ENCODE peak calls at places on chromosomes 11 and 22, in seven cellular contexts. One of them, this sample, is unnamed.
A peak's percentile ranks its signal among the peaks of the same experiment; 100 is the strongest.

GRCh38 chr11:120248551-120249278 is 8.8 kb downstream of the POU2F3 start:
- DNase-seq in endothelial cell: no peak
- DNase-seq in nucleus accumbens: no peak
- DNase-seq in stimulated activated CD4-positive, alpha-beta T cell treated with anti-CD3 and anti-CD28 coated beads, TNF-alpha, amount 100 ng/mL, for 48 hours: no peak
- DNase-seq in NCI-H1694 treated with DMSO at 0.1 percent for 48 hours: no peak
- DNase-seq in CD4-positive, alpha-beta memory T cell: no peak
- DNase-seq in B cell: no peak
- DNase-seq in this sample: no peak

GRCh38 chr11:46918087-46918751 is at the start of gene LRP4:
- DNase-seq in NCI-H1694 treated with DMSO at 0.1 percent for 48 hours: no peak
- DNase-seq in stimulated activated CD4-positive, alpha-beta T cell treated with anti-CD3 and anti-CD28 coated beads, TNF-alpha, amount 100 ng/mL, for 48 hours: no peak
- DNase-seq in endothelial cell: peak; percentile 72
- DNase-seq in nucleus accumbens: peak; percentile 46
- DNase-seq in CD4-positive, alpha-beta memory T cell: no peak
- DNase-seq in B cell: peak; percentile 69
- DNase-seq in this sample: peak; percentile 69

GRCh38 chr11:72820439-72821139 is 6.4 kb downstream of the ATG16L2 start:
- DNase-seq in NCI-H1694 treated with DMSO at 0.1 percent for 48 hours: no peak
- DNase-seq in B cell: no peak
- DNase-seq in CD4-positive, alpha-beta memory T cell: no peak
- DNase-seq in endothelial cell: no peak
- DNase-seq in nucleus accumbens: no peak
- DNase-seq in stimulated activated CD4-positive, alpha-beta T cell treated with anti-CD3 and anti-CD28 coated beads, TNF-alpha, amount 100 ng/mL, for 48 hours: no peak
- DNase-seq in this sample: no peak

GRCh38 chr11:66373261-66373660 is 1.7 kb upstream of the SLC29A2 start:
- DNase-seq in endothelial cell: no peak
- DNase-seq in NCI-H1694 treated with DMSO at 0.1 percent for 48 hours: no peak
- DNase-seq in CD4-positive, alpha-beta memory T cell: no peak
- DNase-seq in stimulated activated CD4-positive, alpha-beta T cell treated with anti-CD3 and anti-CD28 coated beads, TNF-alpha, amount 100 ng/mL, for 48 hours: no peak
- DNase-seq in B cell: no peak
- DNase-seq in nucleus accumbens: no peak
- DNase-seq in this sample: peak; percentile 39

GRCh38 chr11:57491371-57492061 is 24.0 kb downstream of the SLC43A1 start:
- DNase-seq in endothelial cell: peak; percentile 70
- DNase-seq in nucleus accumbens: no peak
- DNase-seq in stimulated activated CD4-positive, alpha-beta T cell treated with anti-CD3 and anti-CD28 coated beads, TNF-alpha, amount 100 ng/mL, for 48 hours: no peak
- DNase-seq in B cell: peak; percentile 44
- DNase-seq in CD4-positive, alpha-beta memory T cell: peak; percentile 37
- DNase-seq in NCI-H1694 treated with DMSO at 0.1 percent for 48 hours: no peak
- DNase-seq in this sample: no peak

GRCh38 chr11:68704887-68705286 is 20.5 kb downstream of the GAL start:
- DNase-seq in stimulated activated CD4-positive, alpha-beta T cell treated with anti-CD3 and anti-CD28 coated beads, TNF-alpha, amount 100 ng/mL, for 48 hours: no peak
- DNase-seq in nucleus accumbens: no peak
- DNase-seq in B cell: no peak
- DNase-seq in endothelial cell: no peak
- DNase-seq in CD4-positive, alpha-beta memory T cell: no peak
- DNase-seq in NCI-H1694 treated with DMSO at 0.1 percent for 48 hours: no peak
- DNase-seq in this sample: no peak

GRCh38 chr11:67731583-67731982 is 57.2 kb upstream of the ALDH3B2 start:
- DNase-seq in nucleus accumbens: no peak
- DNase-seq in stimulated activated CD4-positive, alpha-beta T cell treated with anti-CD3 and anti-CD28 coated beads, TNF-alpha, amount 100 ng/mL, for 48 hours: no peak
- DNase-seq in CD4-positive, alpha-beta memory T cell: no peak
- DNase-seq in NCI-H1694 treated with DMSO at 0.1 percent for 48 hours: no peak
- DNase-seq in endothelial cell: no peak
- DNase-seq in B cell: no peak
- DNase-seq in this sample: no peak

GRCh38 chr11:103284260-103284659 is 175.0 kb downstream of the DYNC2H1 start:
- DNase-seq in NCI-H1694 treated with DMSO at 0.1 percent for 48 hours: no peak
- DNase-seq in CD4-positive, alpha-beta memory T cell: no peak
- DNase-seq in endothelial cell: no peak
- DNase-seq in B cell: no peak
- DNase-seq in stimulated activated CD4-positive, alpha-beta T cell treated with anti-CD3 and anti-CD28 coated beads, TNF-alpha, amount 100 ng/mL, for 48 hours: no peak
- DNase-seq in nucleus accumbens: no peak
- DNase-seq in this sample: no peak

GRCh38 chr22:20069331-20070042 is 10.6 kb upstream of the DGCR8 start:
- DNase-seq in CD4-positive, alpha-beta memory T cell: no peak
- DNase-seq in stimulated activated CD4-positive, alpha-beta T cell treated with anti-CD3 and anti-CD28 coated beads, TNF-alpha, amount 100 ng/mL, for 48 hours: no peak
- DNase-seq in B cell: no peak
- DNase-seq in nucleus accumbens: no peak
- DNase-seq in NCI-H1694 treated with DMSO at 0.1 percent for 48 hours: no peak
- DNase-seq in endothelial cell: no peak
- DNase-seq in this sample: no peak

GRCh38 chr11:126863294-126863997 is 137.1 kb downstream of the KIRREL3 start:
- DNase-seq in nucleus accumbens: no peak
- DNase-seq in NCI-H1694 treated with DMSO at 0.1 percent for 48 hours: no peak
- DNase-seq in stimulated activated CD4-positive, alpha-beta T cell treated with anti-CD3 and anti-CD28 coated beads, TNF-alpha, amount 100 ng/mL, for 48 hours: no peak
- DNase-seq in endothelial cell: no peak
- DNase-seq in B cell: no peak
- DNase-seq in CD4-positive, alpha-beta memory T cell: no peak
- DNase-seq in this sample: no peak

GRCh38 chr11:75432911-75433321 is at the start of gene KLHL35:
- DNase-seq in NCI-H1694 treated with DMSO at 0.1 percent for 48 hours: no peak
- DNase-seq in CD4-positive, alpha-beta memory T cell: no peak
- DNase-seq in stimulated activated CD4-positive, alpha-beta T cell treated with anti-CD3 and anti-CD28 coated beads, TNF-alpha, amount 100 ng/mL, for 48 hours: no peak
- DNase-seq in endothelial cell: peak; percentile 47
- DNase-seq in nucleus accumbens: peak; percentile 64
- DNase-seq in B cell: no peak
- DNase-seq in this sample: peak; percentile 66

GRCh38 chr11:64803163-64803845 is at the start of gene MAP4K2:
- DNase-seq in endothelial cell: peak; percentile 94
- DNase-seq in CD4-positive, alpha-beta memory T cell: peak; percentile 89
- DNase-seq in NCI-H1694 treated with DMSO at 0.1 percent for 48 hours: peak; percentile 54
- DNase-seq in nucleus accumbens: peak; percentile 70
- DNase-seq in stimulated activated CD4-positive, alpha-beta T cell treated with anti-CD3 and anti-CD28 coated beads, TNF-alpha, amount 100 ng/mL, for 48 hours: peak; percentile 69
- DNase-seq in B cell: peak; percentile 93
- DNase-seq in this sample: peak; percentile 88

GRCh38 chr11:130489716-130490115 is 41.3 kb downstream of the ADAMTS15 start:
- DNase-seq in endothelial cell: no peak
- DNase-seq in NCI-H1694 treated with DMSO at 0.1 percent for 48 hours: no peak
- DNase-seq in stimulated activated CD4-positive, alpha-beta T cell treated with anti-CD3 and anti-CD28 coated beads, TNF-alpha, amount 100 ng/mL, for 48 hours: no peak
- DNase-seq in nucleus accumbens: no peak
- DNase-seq in B cell: no peak
- DNase-seq in CD4-positive, alpha-beta memory T cell: no peak
- DNase-seq in this sample: no peak

GRCh38 chr22:22848364-22848866 is 39.2 kb upstream of the IGLL5 start:
- DNase-seq in CD4-positive, alpha-beta memory T cell: peak; percentile 57
- DNase-seq in nucleus accumbens: no peak
- DNase-seq in endothelial cell: peak; percentile 75
- DNase-seq in B cell: peak; percentile 83
- DNase-seq in NCI-H1694 treated with DMSO at 0.1 percent for 48 hours: no peak
- DNase-seq in stimulated activated CD4-positive, alpha-beta T cell treated with anti-CD3 and anti-CD28 coated beads, TNF-alpha, amount 100 ng/mL, for 48 hours: peak; percentile 70
- DNase-seq in this sample: peak; percentile 21